ENCODE peak calls at places on chromosomes 4 and X, in four cellular contexts. One of them, this sample, is unnamed.

GRCh38 chr4:106370214-106370613 is 1.6 kb upstream of the GIMD1 start:
- DNase-seq in stomach: no peak
- DNase-seq in A549: no peak
- DNase-seq in GM12878: no peak
- DNase-seq in this sample: no peak

GRCh38 chrX:53089224-53089842 is 4.6 kb upstream of the KANTR start:
- DNase-seq in stomach: peak; percentile 57
- DNase-seq in A549: peak; percentile 64
- DNase-seq in GM12878: no peak
- DNase-seq in this sample: peak; percentile 55

GRCh38 chrX:49627030-49627777 is 28.4 kb downstream of the GAGE1 start:
- DNase-seq in stomach: no peak
- DNase-seq in A549: peak; percentile 44
- DNase-seq in GM12878: no peak
- DNase-seq in this sample: no peak

GRCh38 chr4:73343432-73343831 is 60.7 kb upstream of the ALB start:
- DNase-seq in stomach: no peak
- DNase-seq in A549: no peak
- DNase-seq in GM12878: no peak
- DNase-seq in this sample: no peak

GRCh38 chrX:40104649-40105015 is 6.9 kb upstream of the BCOR start:
- DNase-seq in stomach: peak; percentile 60
- DNase-seq in A549: no peak
- DNase-seq in GM12878: no peak
- DNase-seq in this sample: peak; percentile 54

GRCh38 chr4:81650871-81651270 is 179.2 kb upstream of the RASGEF1B start:
- DNase-seq in stomach: no peak
- DNase-seq in A549: peak; percentile 35
- DNase-seq in GM12878: no peak
- DNase-seq in this sample: no peak

GRCh38 chr4:53987761-53988171 is 76.6 kb downstream of the CHIC2 start:
- DNase-seq in stomach: no peak
- DNase-seq in A549: peak; percentile 3
- DNase-seq in GM12878: no peak
- DNase-seq in this sample: no peak

GRCh38 chr4:141275834-141276233 is 55.1 kb downstream of the ZNF330 start:
- DNase-seq in stomach: no peak
- DNase-seq in A549: no peak
- DNase-seq in GM12878: no peak
- DNase-seq in this sample: no peak

GRCh38 chr4:81781824-81782223 is 310.1 kb upstream of the RASGEF1B start:
- DNase-seq in stomach: no peak
- DNase-seq in A549: no peak
- DNase-seq in GM12878: no peak
- DNase-seq in this sample: no peak

GRCh38 chr4:170026253-170026991 is at the start of gene MFAP3L:
- DNase-seq in stomach: peak; percentile 92
- DNase-seq in A549: peak; percentile 80
- DNase-seq in GM12878: no peak
- DNase-seq in this sample: peak; percentile 87
- TF ChIP-seq POLR2A in stomach: no peak
- TF ChIP-seq POLR2A in A549: no peak
- TF ChIP-seq POLR2A in GM12878: peak; percentile 58
- TF ChIP-seq POLR2A in this sample: peak; percentile 62

DNA sequence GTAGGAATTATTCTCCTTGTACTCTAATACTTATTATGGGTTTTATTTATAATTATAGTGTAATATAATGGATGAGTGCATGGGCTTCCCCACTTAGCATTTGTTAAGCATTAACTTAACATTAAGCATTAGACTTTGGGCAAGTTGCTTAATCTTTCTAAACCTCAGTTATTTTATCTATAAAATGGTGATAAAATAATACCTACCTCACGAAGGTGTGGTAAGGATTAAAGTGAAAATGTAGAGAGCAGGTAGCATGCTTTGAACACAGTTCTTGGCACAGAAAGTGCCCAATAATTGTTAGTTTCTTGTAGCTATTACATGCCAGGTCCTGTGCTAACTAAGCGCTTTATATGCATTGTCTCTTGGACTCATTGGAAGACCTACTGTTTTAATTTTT is 2.6 kb downstream of the MSMO1 start:
- DNase-seq in stomach: no peak
- DNase-seq in A549: no peak
- DNase-seq in GM12878: no peak
- DNase-seq in this sample: no peak
- H3K4me1 ChIP-seq in stomach: peaks cover 29% of the 10 kb centered on the region
- H3K4me1 ChIP-seq in A549: peaks cover 22% of the 10 kb centered on the region
- H3K4me1 ChIP-seq in GM12878: peaks cover 4% of the 10 kb centered on the region
- H3K4me1 ChIP-seq in this sample: peaks cover 11% of the 10 kb centered on the region

DNA sequence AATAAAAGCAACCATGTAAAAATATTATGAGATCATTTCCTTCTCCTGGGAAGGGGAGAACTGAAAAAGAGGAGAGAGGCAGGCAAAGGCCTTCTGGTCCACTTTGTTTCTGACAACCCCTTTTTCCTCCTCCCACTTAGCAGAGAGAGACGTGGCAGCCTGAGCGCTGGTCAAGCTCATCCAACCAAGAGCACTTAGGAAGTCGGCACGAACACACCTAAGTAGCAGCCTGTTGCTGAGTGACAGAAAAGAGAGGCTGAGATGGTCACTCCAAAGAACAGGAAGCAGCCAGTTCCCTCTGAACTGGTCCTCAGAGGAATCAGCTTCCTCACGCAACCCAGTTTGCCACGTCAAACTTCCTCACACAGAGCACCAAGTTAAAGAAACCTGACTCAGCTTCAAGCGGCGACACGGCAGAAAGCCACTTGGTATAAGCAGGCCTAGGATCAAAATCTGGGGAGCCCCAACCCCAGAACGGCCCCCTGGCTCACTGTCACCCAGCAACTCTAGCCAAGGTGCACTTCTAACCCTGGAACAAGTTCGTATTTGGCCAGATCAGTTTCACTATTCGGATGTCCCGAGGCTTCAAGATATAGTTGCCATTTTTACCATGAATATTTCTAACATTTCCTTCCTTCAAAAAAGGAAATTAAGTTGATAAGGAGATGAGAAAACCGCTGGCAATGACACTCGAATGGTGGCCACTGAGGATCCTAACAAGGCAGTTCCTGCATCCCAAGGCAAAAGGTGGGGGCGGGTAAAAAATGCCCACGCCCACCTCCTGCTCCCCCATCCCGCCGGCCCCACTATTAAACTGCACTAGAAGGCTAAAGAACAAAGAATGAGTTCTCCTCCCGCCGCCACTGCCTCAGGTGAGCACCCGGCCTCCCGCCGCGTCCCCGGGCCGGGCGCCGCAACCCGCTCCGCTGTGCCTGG is 698 bp downstream of the SEC24D start:
- DNase-seq in stomach: peak; percentile 68
- DNase-seq in A549: peak; percentile 66
- DNase-seq in GM12878: peak; percentile 62
- DNase-seq in this sample: peak; percentile 89
- TF ChIP-seq POLR2A in stomach: no peak
- TF ChIP-seq POLR2A in A549: no peak
- TF ChIP-seq POLR2A in GM12878: peak; percentile 79
- TF ChIP-seq POLR2A in this sample: peak; percentile 91

GRCh38 chrX:66020578-66021406 is 19.1 kb downstream of the VSIG4 start:
- DNase-seq in stomach: no peak
- DNase-seq in A549: no peak
- DNase-seq in GM12878: no peak
- DNase-seq in this sample: no peak
- H3K4me1 ChIP-seq in stomach: no peaks in the 10 kb centered on the region
- H3K4me1 ChIP-seq in A549: no peaks in the 10 kb centered on the region
- H3K4me1 ChIP-seq in GM12878: peaks cover 34% of the 10 kb centered on the region
- H3K4me1 ChIP-seq in this sample: no peaks in the 10 kb centered on the region

GRCh38 chrX:47218920-47219815 is 687 bp downstream of the CDK16 start:
- DNase-seq in stomach: no peak
- DNase-seq in A549: peak; percentile 29
- DNase-seq in GM12878: no peak
- DNase-seq in this sample: peak; percentile 44

GRCh38 chrX:47216393-47216925 is 2.0 kb upstream of the CDK16 start:
- DNase-seq in stomach: no peak
- DNase-seq in A549: no peak
- DNase-seq in GM12878: no peak
- DNase-seq in this sample: no peak

GRCh38 chrX:47218280-47218919 is at the start of gene CDK16:
- DNase-seq in stomach: peak; percentile 79
- DNase-seq in A549: peak; percentile 86
- DNase-seq in GM12878: peak; percentile 76
- DNase-seq in this sample: peak; percentile 67

GRCh38 chrX:47217121-47217851 is 1.2 kb upstream of the CDK16 start:
- DNase-seq in stomach: no peak
- DNase-seq in A549: no peak
- DNase-seq in GM12878: no peak
- DNase-seq in this sample: no peak

GRCh38 chrX:47217852-47218279 is 615 bp upstream of the CDK16 start:
- DNase-seq in stomach: peak; percentile 98
- DNase-seq in A549: peak; percentile 99
- DNase-seq in GM12878: peak; percentile 99
- DNase-seq in this sample: peak; percentile 98
- TF ChIP-seq POLR2A in stomach: no peak
- TF ChIP-seq POLR2A in A549: peak; percentile 21
- TF ChIP-seq POLR2A in GM12878: no peak
- TF ChIP-seq POLR2A in this sample: no peak

DNA sequence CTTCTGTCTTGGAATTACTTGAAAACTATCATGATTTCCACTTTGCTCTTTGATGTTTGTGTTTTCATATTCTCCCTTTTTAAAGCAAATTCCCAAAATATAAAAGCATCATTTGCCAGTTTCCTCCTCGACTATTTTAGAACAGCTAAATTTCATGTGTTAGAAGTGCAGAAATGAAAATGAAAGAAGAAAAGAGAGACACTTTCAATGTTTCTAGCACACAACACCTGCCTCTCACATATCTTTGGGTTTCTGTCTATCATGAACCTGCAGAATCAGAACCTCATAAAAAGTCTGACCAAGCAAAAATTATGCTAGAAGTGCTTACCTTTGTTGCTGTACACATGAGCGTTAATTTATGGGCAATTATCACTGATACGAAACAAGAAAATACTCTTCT is 1.9 kb upstream of the NEUROG2 start:
- DNase-seq in stomach: no peak
- DNase-seq in A549: no peak
- DNase-seq in GM12878: no peak
- DNase-seq in this sample: no peak
- H3K4me1 ChIP-seq in stomach: peaks cover 41% of the 10 kb centered on the region
- H3K4me1 ChIP-seq in A549: peaks cover 22% of the 10 kb centered on the region
- H3K4me1 ChIP-seq in GM12878: peaks cover 7% of the 10 kb centered on the region
- H3K4me1 ChIP-seq in this sample: peaks cover 15% of the 10 kb centered on the region

GRCh38 chr4:186726440-186727148 is 2.9 kb upstream of the FAT1 start:
- DNase-seq in stomach: peak; percentile 65
- DNase-seq in A549: peak; percentile 81
- DNase-seq in GM12878: no peak
- DNase-seq in this sample: peak; percentile 75

GRCh38 chr4:186726150-186726439 is 2.4 kb upstream of the FAT1 start:
- DNase-seq in stomach: no peak
- DNase-seq in A549: no peak
- DNase-seq in GM12878: no peak
- DNase-seq in this sample: no peak

GRCh38 chr4:186727977-186728519 is 4.4 kb upstream of the FAT1 start:
- DNase-seq in stomach: no peak
- DNase-seq in A549: peak; percentile 72
- DNase-seq in GM12878: no peak
- DNase-seq in this sample: no peak

GRCh38 chr4:186728631-186729271 is 5.1 kb upstream of the FAT1 start:
- DNase-seq in stomach: no peak
- DNase-seq in A549: peak; percentile 50
- DNase-seq in GM12878: no peak
- DNase-seq in this sample: no peak

DNA sequence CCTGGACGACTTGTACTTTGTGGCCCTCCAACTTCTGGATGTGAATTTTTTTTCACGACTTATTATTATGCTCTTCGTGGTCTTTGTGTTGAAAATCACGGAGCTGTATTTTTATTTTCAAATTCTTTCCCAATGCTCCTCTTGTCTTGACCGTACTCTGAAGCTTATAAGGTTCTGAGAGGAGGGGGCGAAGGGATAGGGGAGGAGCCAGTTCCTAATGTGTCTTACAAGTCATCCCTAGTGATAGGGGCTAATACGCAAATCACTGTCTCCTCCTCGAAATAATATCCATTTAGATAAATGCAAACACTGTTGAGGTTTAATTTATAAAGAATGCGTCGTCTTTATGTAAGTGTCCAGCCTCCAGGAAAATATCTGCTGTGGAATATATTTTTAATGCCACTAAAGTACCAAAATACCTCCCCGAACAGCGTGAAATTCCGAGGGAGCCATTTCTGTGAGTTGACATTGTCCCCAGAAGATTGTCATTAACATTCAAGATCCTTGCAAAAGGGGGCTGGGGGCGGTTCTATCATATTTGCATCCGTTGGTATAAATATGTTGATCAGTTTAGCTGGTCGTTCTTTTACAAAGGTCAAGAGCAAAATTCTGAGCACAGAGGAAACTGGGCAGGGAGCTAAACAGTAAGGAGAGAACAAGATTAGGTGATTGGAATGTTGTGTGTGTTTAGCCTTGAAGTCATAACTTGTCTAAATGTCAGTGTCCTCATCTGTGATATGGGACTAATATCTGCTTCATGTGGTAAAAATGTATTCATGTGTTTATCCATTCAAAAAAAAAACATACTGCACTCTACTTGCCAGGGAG is 3.7 kb upstream of the FAT1 start:
- DNase-seq in stomach: no peak
- DNase-seq in A549: peak; percentile 47
- DNase-seq in GM12878: no peak
- DNase-seq in this sample: no peak
- TF ChIP-seq POLR2A in stomach: no peak
- TF ChIP-seq POLR2A in A549: no peak
- TF ChIP-seq POLR2A in GM12878: no peak
- TF ChIP-seq POLR2A in this sample: no peak

GRCh38 chr4:94536649-94537464 is 85.1 kb downstream of the PDLIM5 start:
- DNase-seq in stomach: no peak
- DNase-seq in A549: no peak
- DNase-seq in GM12878: no peak
- DNase-seq in this sample: no peak
- H3K4me1 ChIP-seq in stomach: peaks cover 22% of the 10 kb centered on the region
- H3K4me1 ChIP-seq in A549: peaks cover 74% of the 10 kb centered on the region
- H3K4me1 ChIP-seq in GM12878: peaks cover 15% of the 10 kb centered on the region
- H3K4me1 ChIP-seq in this sample: peaks cover 28% of the 10 kb centered on the region

GRCh38 chr4:139295317-139296299 is 5.7 kb upstream of the NAA15 start:
- DNase-seq in stomach: peak; percentile 98
- DNase-seq in A549: peak; percentile 88
- DNase-seq in GM12878: peak; percentile 56
- DNase-seq in this sample: peak; percentile 98
- TF ChIP-seq POLR2A in stomach: no peak
- TF ChIP-seq POLR2A in A549: peak; percentile 65
- TF ChIP-seq POLR2A in GM12878: peak; percentile 97
- TF ChIP-seq POLR2A in this sample: no peak

GRCh38 chr4:26345541-26345940 is 24.7 kb downstream of the RBPJ start:
- DNase-seq in stomach: no peak
- DNase-seq in A549: no peak
- DNase-seq in GM12878: no peak
- DNase-seq in this sample: no peak
- H3K4me1 ChIP-seq in stomach: peaks cover 16% of the 10 kb centered on the region
- H3K4me1 ChIP-seq in A549: peaks cover 5% of the 10 kb centered on the region
- H3K4me1 ChIP-seq in GM12878: peaks cover 12% of the 10 kb centered on the region
- H3K4me1 ChIP-seq in this sample: peaks cover 32% of the 10 kb centered on the region